ENCODE peak calls at places on chromosomes 7 and 10, in four cellular contexts. M is K562, R is HepG2, Y is GM12878. Z is an unnamed sample.

GRCh38 chr7:138752568-138753518 is 45.0 kb upstream of the TMEM213 start:
- DNase-seq in M (no peak), Y (peak; percentile 38), R (peak; percentile 92), Z (peak; percentile 23)

GRCh38 chr10:5666324-5667220 is at the start of gene ASB13:
- DNase-seq in M (peak; percentile 84), R (peak; percentile 54), Y (no peak), Z (peak; percentile 75)

GRCh38 chr7:90797596-90797995 is 201.5 kb downstream of the CDK14 start:
- DNase-seq in M (no peak), Y (no peak), R (no peak), Z (no peak)

GRCh38 chr10:97498841-97499560 is at the start of gene UBTD1:
- DNase-seq in Y (no peak), R (peak; percentile 19), M (peak; percentile 17), Z (peak; percentile 55)

GRCh38 chr10:128086003-128086863 is 40.0 kb downstream of the MKI67 start:
- DNase-seq in R (no peak), M (no peak), Y (no peak), Z (no peak)

GRCh38 chr7:6453737-6454136 is 6.0 kb upstream of the DAGLB start:
- DNase-seq in R (peak; percentile 14), Y (no peak), M (no peak), Z (no peak)

GRCh38 chr10:128022216-128023196 is 103.7 kb downstream of the MKI67 start:
- DNase-seq in M (no peak), Y (no peak), R (no peak), Z (no peak)

GRCh38 chr10:97497572-97498075 is 598 bp downstream of the MMS19 start:
- DNase-seq in R (peak; percentile 69), M (peak; percentile 81), Y (peak; percentile 46), Z (peak; percentile 64)

GRCh38 chr10:131141645-131142445 is 169.7 kb downstream of the TCERG1L start:
- DNase-seq in R (no peak), Y (no peak), M (no peak), Z (no peak)

GRCh38 chr10:97069576-97070362 is 116.0 kb downstream of the SLIT1 start:
- DNase-seq in Y (no peak), M (peak; percentile 14), R (no peak), Z (no peak)

GRCh38 chr7:150385240-150385830 is 6.2 kb downstream of the ZNF775 start:
- DNase-seq in Y (no peak), R (no peak), M (no peak), Z (peak; percentile 8)

GRCh38 chr7:5383314-5384098 is 40.1 kb downstream of the TNRC18 start:
- DNase-seq in M (no peak), Y (no peak), R (no peak), Z (no peak)

GRCh38 chr7:121046893-121047468 is 58.5 kb downstream of the CPED1 start:
- DNase-seq in M (no peak), Y (no peak), R (no peak), Z (no peak)

GRCh38 chr10:127945335-127945734 is 38.4 kb downstream of the PTPRE start:
- DNase-seq in M (no peak), R (no peak), Y (no peak), Z (no peak)

GRCh38 chr7:20647051-20647450 is 31.6 kb downstream of the ABCB5 start:
- DNase-seq in R (no peak), Y (no peak), M (no peak), Z (no peak)

GRCh38 chr10:71821909-71822763 is 28.9 kb downstream of the PSAP start:
- DNase-seq in Y (no peak), R (no peak), M (no peak), Z (no peak)

GRCh38 chr7:116542618-116543017 is 17.8 kb downstream of the CAV1 start:
- DNase-seq in M (no peak), Y (no peak), R (no peak), Z (no peak)

GRCh38 chr10:47370878-47371277 is 13.2 kb downstream of the ZNF488 start:
- DNase-seq in Y (no peak), M (no peak), R (no peak), Z (no peak)

GRCh38 chr10:46266506-46266985 is 20.3 kb upstream of the ANTXRL start:
- DNase-seq in Y (no peak), R (no peak), M (no peak), Z (no peak)

GRCh38 chr10:114821915-114822770 is 563 bp downstream of the FHIP2A start:
- DNase-seq in Y (no peak), R (peak; percentile 6), M (peak; percentile 21), Z (peak; percentile 26)

GRCh38 chr7:2011266-2012043 is 221.3 kb downstream of the MAD1L1 start:
- DNase-seq in Y (no peak), R (no peak), M (no peak), Z (no peak)

GRCh38 chr7:155189600-155189989 is 108.1 kb upstream of the INSIG1 start:
- DNase-seq in Y (no peak), M (no peak), R (no peak), Z (no peak)

GRCh38 chr10:117830832-117831231 is 215.9 kb downstream of the RAB11FIP2 start:
- DNase-seq in R (no peak), Y (no peak), M (no peak), Z (peak; percentile 47)

GRCh38 chr10:108817572-108817971 is 1105.7 kb downstream of the XPNPEP1 start:
- DNase-seq in M (no peak), R (no peak), Y (no peak), Z (no peak)

GRCh38 chr7:106418094-106418493 is 133.3 kb upstream of the NAMPT start:
- DNase-seq in Y (no peak), R (no peak), M (no peak), Z (no peak)

GRCh38 chr7:127876393-127876792 is 154.8 kb downstream of the LRRC4 start:
- DNase-seq in M (no peak), R (no peak), Y (no peak), Z (no peak)

GRCh38 chr10:93554760-93555432 is 11.6 kb upstream of the FFAR4 start:
- DNase-seq in R (peak; percentile 68), Y (no peak), M (peak; percentile 69), Z (peak; percentile 85)

DNA sequence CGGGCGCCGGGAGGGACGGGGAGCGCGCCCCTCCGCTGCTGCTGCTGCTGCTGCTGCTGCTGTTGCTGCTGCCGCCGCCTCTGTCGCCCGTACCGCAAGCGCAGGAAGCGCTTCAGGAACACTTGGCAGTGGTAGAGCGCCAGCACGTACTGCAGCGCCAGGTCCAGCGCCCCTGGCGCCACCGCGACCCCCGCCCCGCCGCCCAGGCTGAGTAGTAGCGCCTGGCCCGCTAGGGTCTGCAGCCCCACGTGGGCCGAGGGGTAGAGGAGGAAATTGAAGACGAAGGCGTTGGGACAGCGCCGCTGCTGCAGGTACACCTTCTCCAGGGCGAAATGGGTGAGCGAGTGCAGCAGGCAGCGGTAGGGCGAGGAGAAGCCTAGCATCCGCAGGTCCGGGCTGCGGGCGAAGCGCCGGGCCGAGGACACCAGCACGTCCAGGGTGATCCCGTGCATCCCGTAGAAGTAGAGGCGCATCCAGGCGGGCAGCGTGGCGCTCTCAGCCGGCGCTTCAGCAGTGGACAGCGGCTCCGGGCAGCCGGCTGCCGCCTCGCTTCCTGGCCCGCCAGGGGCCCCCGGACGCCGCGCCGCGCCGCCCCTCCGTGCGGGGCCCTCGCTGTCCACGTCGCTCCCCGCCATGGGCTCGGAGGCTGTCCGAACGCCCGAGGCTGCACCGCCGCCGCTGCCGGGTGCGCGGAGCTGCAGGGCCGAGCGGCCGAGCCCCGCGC is at the start of gene TMEM229A:
- DNase-seq in M (no peak), Y (no peak), R (no peak), Z (peak; percentile 68)
- TF ChIP-seq ATF2 in M (no peak), Y (no peak), R (no peak), Z (no peak)

GRCh38 chr7:118793552-118793951 is 569.0 kb downstream of the ANKRD7 start:
- DNase-seq in Y (no peak), M (no peak), R (no peak), Z (no peak)

DNA sequence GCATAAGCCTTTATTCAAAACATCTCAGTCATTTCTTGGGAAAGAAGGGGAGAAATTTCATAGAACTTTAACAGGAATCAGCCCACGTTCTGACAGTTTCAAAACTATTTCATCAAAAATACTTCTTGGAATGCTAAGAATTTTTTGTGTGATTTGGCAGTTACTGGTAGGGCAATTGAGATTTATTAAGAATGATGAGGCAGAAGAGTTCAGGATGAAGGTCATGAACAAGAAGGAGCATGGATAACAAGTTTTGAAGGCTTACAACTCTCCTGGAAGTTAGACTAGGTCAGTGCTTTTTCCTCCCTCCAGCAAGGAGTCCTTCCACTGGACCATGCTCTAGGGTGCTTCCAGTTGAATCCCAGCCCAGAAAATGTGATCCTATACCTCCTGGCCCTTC is 569.9 kb downstream of the ANKRD7 start:
- DNase-seq in Y (no peak), M (no peak), R (no peak), Z (no peak)
- TF ChIP-seq ESRRA in Y (no peak), M (no peak), R (no peak), Z (no peak)

GRCh38 chr10:2575460-2575859 is 491.9 kb upstream of the PFKP start:
- DNase-seq in R (no peak), M (no peak), Y (no peak), Z (peak; percentile 25)
- TF ChIP-seq ATF2 in R (no peak), M (no peak), Y (no peak), Z (no peak)

DNA sequence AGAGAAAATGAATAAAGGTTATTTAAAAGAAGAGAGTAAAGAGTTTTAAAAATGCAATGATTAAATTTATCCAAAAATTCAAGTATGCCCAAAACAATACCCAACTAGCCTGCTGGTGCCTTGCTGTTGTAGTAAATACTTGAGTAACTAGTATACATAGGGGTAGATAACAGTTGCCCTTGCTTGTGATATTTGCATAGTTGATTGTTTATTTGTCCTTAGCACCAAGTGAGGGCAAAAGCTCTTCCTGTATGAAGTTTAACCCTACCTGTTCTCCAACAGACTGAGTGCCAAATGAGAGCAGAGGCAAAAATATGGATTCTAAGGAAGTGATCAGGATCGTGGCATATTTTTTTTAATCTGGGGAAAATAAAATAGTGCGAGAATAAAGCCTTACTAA is 85.0 kb downstream of the PTN start:
- DNase-seq in Y (no peak), M (no peak), R (no peak), Z (no peak)
- TF ChIP-seq ESRRA in Y (no peak), M (no peak), R (no peak), Z (no peak)

GRCh38 chr10:26890956-26891355 is 30.2 kb upstream of the ABI1 start:
- DNase-seq in Y (no peak), R (peak; percentile 72), M (peak; percentile 14), Z (peak; percentile 69)
- TF ChIP-seq ATF2 in Y (no peak), R (no peak), M (no peak), Z (no peak)

GRCh38 chr7:134245253-134245652 is 71.5 kb downstream of the SLC35B4 start:
- DNase-seq in Y (no peak), M (no peak), R (no peak), Z (no peak)
- TF ChIP-seq ESRRA in Y (no peak), M (no peak), R (no peak), Z (no peak)

GRCh38 chr7:151672706-151673105 is 153.0 kb upstream of the RHEB start:
- DNase-seq in R (no peak), Y (no peak), M (no peak), Z (no peak)
- TF ChIP-seq ATF2 in R (no peak), Y (no peak), M (no peak), Z (no peak)